ENCODE peak calls at places on chromosomes 4 and X, in five cellular contexts. One of them, this sample, is unnamed.

GRCh38 chr4:123986268-123986798 is 589.7 kb downstream of the SPRY1 start:
- DNase-seq in type B pancreatic cell: no peak
- DNase-seq in neural crest cell: no peak
- DNase-seq in B cell: no peak
- DNase-seq in uterus: peak
- DNase-seq in this sample: no peak

GRCh38 chr4:7006411-7006810 is 36.8 kb upstream of the TADA2B start:
- DNase-seq in type B pancreatic cell: no peak
- DNase-seq in neural crest cell: no peak
- DNase-seq in B cell: no peak
- DNase-seq in uterus: no peak
- DNase-seq in this sample: no peak

GRCh38 chr4:165799384-165799815 is 73.6 kb upstream of the TLL1 start:
- DNase-seq in type B pancreatic cell: no peak
- DNase-seq in neural crest cell: no peak
- DNase-seq in B cell: no peak
- DNase-seq in uterus: no peak
- DNase-seq in this sample: no peak

GRCh38 chr4:186029731-186030421 is 39.1 kb upstream of the TLR3 start:
- DNase-seq in type B pancreatic cell: no peak
- DNase-seq in neural crest cell: no peak
- DNase-seq in B cell: no peak
- DNase-seq in uterus: peak
- DNase-seq in this sample: no peak

GRCh38 chr4:138090918-138091659 is 151.1 kb downstream of the SLC7A11 start:
- DNase-seq in type B pancreatic cell: no peak
- DNase-seq in neural crest cell: no peak
- DNase-seq in B cell: no peak
- DNase-seq in uterus: no peak
- DNase-seq in this sample: no peak

GRCh38 chr4:108333353-108333920 is 164.7 kb upstream of the LEF1 start:
- DNase-seq in type B pancreatic cell: no peak
- DNase-seq in neural crest cell: no peak
- DNase-seq in B cell: no peak
- DNase-seq in uterus: no peak
- DNase-seq in this sample: no peak

GRCh38 chrX:64204252-64204651 is 1.3 kb downstream of the AMER1 start:
- DNase-seq in type B pancreatic cell: no peak
- DNase-seq in neural crest cell: peak
- DNase-seq in B cell: no peak
- DNase-seq in uterus: peak
- DNase-seq in this sample: no peak

GRCh38 chr4:6548201-6548881 is 26.6 kb upstream of the MAN2B2 start:
- DNase-seq in type B pancreatic cell: no peak
- DNase-seq in neural crest cell: peak
- DNase-seq in B cell: no peak
- DNase-seq in uterus: no peak
- DNase-seq in this sample: no peak

GRCh38 chrX:120426599-120426998 is 42.5 kb downstream of the LAMP2 start:
- DNase-seq in type B pancreatic cell: no peak
- DNase-seq in neural crest cell: no peak
- DNase-seq in B cell: no peak
- DNase-seq in uterus: no peak
- DNase-seq in this sample: no peak

GRCh38 chr4:26321326-26322276 is 787 bp downstream of the RBPJ start:
- DNase-seq in type B pancreatic cell: peak
- DNase-seq in neural crest cell: peak
- DNase-seq in B cell: no peak
- DNase-seq in uterus: peak
- DNase-seq in this sample: no peak

GRCh38 chr4:26326791-26327190 is 6.0 kb downstream of the RBPJ start:
- DNase-seq in type B pancreatic cell: no peak
- DNase-seq in neural crest cell: no peak
- DNase-seq in B cell: no peak
- DNase-seq in uterus: no peak
- DNase-seq in this sample: no peak

GRCh38 chr4:26322349-26322748 is 1.5 kb downstream of the RBPJ start:
- DNase-seq in type B pancreatic cell: no peak
- DNase-seq in neural crest cell: no peak
- DNase-seq in B cell: no peak
- DNase-seq in uterus: no peak
- DNase-seq in this sample: no peak

GRCh38 chr4:26323807-26324206 is 3.0 kb downstream of the RBPJ start:
- DNase-seq in type B pancreatic cell: no peak
- DNase-seq in neural crest cell: no peak
- DNase-seq in B cell: no peak
- DNase-seq in uterus: no peak
- DNase-seq in this sample: no peak

DNA sequence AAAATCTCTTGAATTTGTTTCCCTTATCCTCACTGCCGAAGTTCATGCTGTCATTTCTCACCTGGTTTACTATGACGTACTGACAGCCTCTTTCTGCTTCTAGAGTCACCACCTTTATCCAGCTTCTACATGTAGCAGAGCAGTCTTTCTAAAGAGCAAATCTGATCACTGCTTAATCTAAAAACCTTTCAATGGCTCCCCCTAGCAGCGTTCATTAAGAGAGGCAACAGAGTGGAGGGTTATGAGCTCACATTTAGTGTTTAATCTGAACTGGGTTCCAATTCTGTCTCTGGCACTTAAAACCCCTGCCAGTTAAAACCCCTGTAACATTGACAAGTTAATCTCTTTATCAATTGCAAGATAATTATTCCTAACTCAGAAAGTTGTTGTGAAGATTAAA is 4.4 kb downstream of the RBPJ start:
- DNase-seq in type B pancreatic cell: no peak
- DNase-seq in neural crest cell: no peak
- DNase-seq in B cell: peak
- DNase-seq in uterus: no peak
- DNase-seq in this sample: no peak
- TF ChIP-seq CTCF in type B pancreatic cell: peak
- TF ChIP-seq CTCF in neural crest cell: peak
- TF ChIP-seq CTCF in B cell: peak
- TF ChIP-seq CTCF in uterus: peak
- TF ChIP-seq CTCF in this sample: peak

GRCh38 chr4:85673540-85673939 is 198.6 kb downstream of the ARHGAP24 start:
- DNase-seq in type B pancreatic cell: no peak
- DNase-seq in neural crest cell: no peak
- DNase-seq in B cell: no peak
- DNase-seq in uterus: no peak
- DNase-seq in this sample: no peak
- TF ChIP-seq CTCF in type B pancreatic cell: no peak
- TF ChIP-seq CTCF in neural crest cell: no peak
- TF ChIP-seq CTCF in B cell: no peak
- TF ChIP-seq CTCF in uterus: no peak
- TF ChIP-seq CTCF in this sample: no peak

GRCh38 chrX:37904833-37905232 is 57.5 kb upstream of the DYNLT3 start:
- DNase-seq in type B pancreatic cell: no peak
- DNase-seq in neural crest cell: no peak
- DNase-seq in B cell: no peak
- DNase-seq in uterus: no peak
- DNase-seq in this sample: no peak

GRCh38 chrX:37910186-37910585 is 62.8 kb upstream of the DYNLT3 start:
- DNase-seq in type B pancreatic cell: no peak
- DNase-seq in neural crest cell: no peak
- DNase-seq in B cell: no peak
- DNase-seq in uterus: no peak
- DNase-seq in this sample: no peak

GRCh38 chrX:37906357-37906756 is 59.0 kb upstream of the DYNLT3 start:
- DNase-seq in type B pancreatic cell: no peak
- DNase-seq in neural crest cell: no peak
- DNase-seq in B cell: no peak
- DNase-seq in uterus: no peak
- DNase-seq in this sample: no peak

DNA sequence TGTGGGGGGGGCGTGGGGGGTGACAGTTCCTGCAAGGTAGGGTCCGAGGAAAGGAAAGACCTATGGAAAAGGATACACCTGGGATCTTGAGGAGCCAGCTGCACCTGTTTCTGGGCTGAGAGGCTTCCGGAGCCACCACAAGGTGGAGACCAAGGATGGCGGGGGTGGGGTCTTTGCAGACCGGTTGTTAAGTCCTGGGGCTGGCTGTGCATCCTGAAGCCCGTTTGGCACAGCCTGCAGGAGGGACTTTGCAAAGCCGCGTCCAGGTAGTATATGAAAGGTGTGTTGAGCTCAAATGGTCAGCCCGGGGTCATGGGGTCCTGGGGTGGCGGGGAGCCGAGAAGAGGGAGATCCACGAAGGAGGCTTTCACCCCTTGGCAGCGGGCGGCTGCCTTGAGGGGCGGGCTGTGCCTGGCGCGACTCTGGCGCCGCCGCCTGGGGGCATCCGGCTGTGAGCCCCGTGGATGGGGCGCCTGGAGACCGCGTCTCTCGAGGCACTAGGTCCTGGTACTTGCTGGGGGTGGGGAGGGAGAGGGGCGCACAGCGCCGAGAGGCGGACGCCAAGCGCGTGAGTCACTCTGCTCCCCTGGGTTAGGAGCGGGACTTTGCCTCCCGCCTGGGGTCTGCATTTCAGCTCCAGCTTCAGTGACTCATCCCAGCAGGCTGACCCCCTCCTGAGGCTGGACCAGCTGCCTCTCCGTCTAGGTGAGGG is 58.2 kb upstream of the DYNLT3 start:
- DNase-seq in type B pancreatic cell: peak
- DNase-seq in neural crest cell: peak
- DNase-seq in B cell: no peak
- DNase-seq in uterus: peak
- DNase-seq in this sample: no peak
- TF ChIP-seq CTCF in type B pancreatic cell: peak
- TF ChIP-seq CTCF in neural crest cell: no peak
- TF ChIP-seq CTCF in B cell: no peak
- TF ChIP-seq CTCF in uterus: no peak
- TF ChIP-seq CTCF in this sample: no peak

DNA sequence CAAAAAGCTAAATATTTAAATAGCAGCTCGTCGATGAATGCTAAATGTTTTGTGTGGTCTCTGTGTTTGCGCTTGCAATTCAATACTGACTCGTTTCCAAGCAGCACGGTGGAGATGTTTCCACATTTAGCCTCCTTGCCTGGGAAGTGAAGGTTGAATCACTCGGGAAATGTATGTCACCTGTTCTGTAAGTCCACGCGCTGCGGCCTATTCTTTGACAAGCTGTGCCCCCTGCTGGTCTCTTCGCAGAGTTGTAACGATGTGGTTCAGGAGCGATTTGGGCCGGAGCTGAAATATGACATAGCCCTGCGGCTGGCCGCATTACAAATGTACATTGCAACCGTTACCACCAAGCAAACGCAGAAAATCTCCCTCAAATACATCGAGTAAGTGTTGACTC is 89.6 kb upstream of the PRPS2 start:
- DNase-seq in type B pancreatic cell: no peak
- DNase-seq in neural crest cell: peak
- DNase-seq in B cell: peak
- DNase-seq in uterus: peak
- DNase-seq in this sample: peak
- TF ChIP-seq CTCF in type B pancreatic cell: peak
- TF ChIP-seq CTCF in neural crest cell: peak
- TF ChIP-seq CTCF in B cell: peak
- TF ChIP-seq CTCF in uterus: peak
- TF ChIP-seq CTCF in this sample: peak

GRCh38 chrX:94576367-94577004 is 902.5 kb downstream of the FAM133A start:
- DNase-seq in type B pancreatic cell: no peak
- DNase-seq in neural crest cell: no peak
- DNase-seq in B cell: no peak
- DNase-seq in uterus: no peak
- DNase-seq in this sample: no peak
- TF ChIP-seq CTCF in type B pancreatic cell: peak
- TF ChIP-seq CTCF in neural crest cell: peak
- TF ChIP-seq CTCF in B cell: no peak
- TF ChIP-seq CTCF in uterus: no peak
- TF ChIP-seq CTCF in this sample: no peak

DNA sequence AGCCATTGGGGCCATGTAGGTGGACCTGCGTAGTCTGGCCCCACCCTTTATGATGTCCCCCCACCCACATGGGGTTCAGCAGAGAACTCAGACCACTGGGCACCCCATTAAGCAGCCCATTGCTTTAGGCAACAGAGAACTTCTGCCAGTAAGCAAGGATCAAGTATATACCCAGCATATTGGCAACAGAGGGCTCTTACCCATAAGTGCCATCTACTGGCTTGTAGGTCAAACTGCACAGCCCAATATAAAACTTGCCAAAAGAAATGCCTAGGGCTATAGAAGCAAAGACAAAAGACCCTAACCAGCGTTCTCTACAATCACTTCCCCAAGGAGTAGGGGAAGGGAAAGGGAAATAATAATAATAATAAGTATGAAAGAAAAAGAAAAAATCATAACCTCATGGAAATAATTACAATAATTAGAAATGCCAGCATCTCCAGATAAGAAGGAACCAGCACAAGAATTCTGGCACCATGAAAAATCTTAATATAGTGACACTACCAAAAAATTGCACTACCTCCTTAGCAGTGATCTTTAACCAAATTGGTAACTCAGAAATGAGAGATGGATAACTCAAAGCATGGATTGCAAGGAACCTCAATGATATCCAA is 1090.7 kb downstream of the FAT4 start:
- DNase-seq in type B pancreatic cell: no peak
- DNase-seq in neural crest cell: no peak
- DNase-seq in B cell: no peak
- DNase-seq in uterus: no peak
- DNase-seq in this sample: no peak
- TF ChIP-seq CTCF in type B pancreatic cell: peak
- TF ChIP-seq CTCF in neural crest cell: peak
- TF ChIP-seq CTCF in B cell: no peak
- TF ChIP-seq CTCF in uterus: no peak
- TF ChIP-seq CTCF in this sample: peak

GRCh38 chrX:128051526-128051925 is 677 bp downstream of the ACTRT1 start:
- DNase-seq in type B pancreatic cell: no peak
- DNase-seq in neural crest cell: no peak
- DNase-seq in B cell: no peak
- DNase-seq in uterus: no peak
- DNase-seq in this sample: no peak
- TF ChIP-seq CTCF in type B pancreatic cell: no peak
- TF ChIP-seq CTCF in neural crest cell: no peak
- TF ChIP-seq CTCF in B cell: no peak
- TF ChIP-seq CTCF in uterus: no peak
- TF ChIP-seq CTCF in this sample: no peak

DNA sequence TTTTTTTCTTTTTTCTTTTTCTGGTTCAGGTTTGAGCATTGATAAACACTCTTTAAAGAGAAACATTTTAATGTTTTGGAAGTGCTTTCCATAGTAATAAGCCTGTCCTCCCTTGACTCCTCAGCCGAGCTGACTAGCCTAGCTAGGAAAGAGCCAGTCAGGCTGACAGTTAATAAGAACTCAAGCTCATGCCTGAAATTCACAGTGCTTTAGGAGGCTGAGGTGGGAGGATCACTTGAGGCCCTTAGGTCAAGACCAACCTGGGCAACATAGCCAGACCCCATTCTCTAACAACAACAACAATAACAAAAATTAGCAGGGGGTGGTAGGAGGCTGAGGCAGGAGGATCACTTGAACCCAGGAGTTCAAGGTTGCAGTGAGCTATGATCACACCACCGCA is 53.4 kb upstream of the ZCCHC13 start:
- DNase-seq in type B pancreatic cell: no peak
- DNase-seq in neural crest cell: no peak
- DNase-seq in B cell: no peak
- DNase-seq in uterus: no peak
- DNase-seq in this sample: no peak
- TF ChIP-seq CTCF in type B pancreatic cell: no peak
- TF ChIP-seq CTCF in neural crest cell: no peak
- TF ChIP-seq CTCF in B cell: no peak
- TF ChIP-seq CTCF in uterus: no peak
- TF ChIP-seq CTCF in this sample: no peak